ENCODE peak calls at places on chromosomes 4 and X, in seven cellular contexts. W, C, B, J, U, L and T are unnamed samples.
A peak's percentile ranks its signal among the peaks of the same experiment; 100 is the strongest.

GRCh38 chrX:19512961-19513360 is 2.3 kb downstream of the MAP3K15 start:
- DNase-seq in L (no peak), B (no peak), W (no peak), C (no peak), J (no peak), U (no peak), T (no peak)

GRCh38 chr4:165803005-165803404 is 70.0 kb upstream of the TLL1 start:
- DNase-seq in W (no peak), C (no peak), U (no peak), B (no peak), J (no peak), L (no peak), T (no peak)

GRCh38 chr4:109040441-109040840 is 262.0 kb downstream of the COL25A1 start:
- DNase-seq in J (no peak), C (no peak), W (no peak), L (no peak), B (no peak), U (no peak), T (no peak)

GRCh38 chr4:36285784-36286480 is 4.5 kb downstream of the DTHD1 start:
- DNase-seq in C (no peak), U (no peak), L (no peak), B (no peak), W (no peak), J (no peak), T (no peak)

GRCh38 chr4:3681191-3681590 is 85.0 kb upstream of the ADRA2C start:
- DNase-seq in C (no peak), L (no peak), J (no peak), W (no peak), B (no peak), U (no peak), T (no peak)

GRCh38 chrX:70664726-70665125 is 220.1 kb downstream of the DLG3 start:
- DNase-seq in L (peak; percentile 13), U (peak; percentile 13), C (no peak), W (no peak), B (peak; percentile 53), J (no peak), T (peak; percentile 8)

GRCh38 chr4:37891221-37892159 is 606 bp downstream of the TBC1D1 start:
- DNase-seq in U (peak; percentile 33), B (peak; percentile 26), W (no peak), J (no peak), C (no peak), L (peak; percentile 53), T (peak; percentile 55)

GRCh38 chrX:110267874-110268273 is 50.0 kb downstream of the AMMECR1 start:
- DNase-seq in B (no peak), C (no peak), U (no peak), W (no peak), L (no peak), J (no peak), T (no peak)

GRCh38 chrX:86137071-86137470 is 11.2 kb upstream of the DACH2 start:
- DNase-seq in L (no peak), U (no peak), J (no peak), B (peak; percentile 57), W (no peak), C (no peak), T (no peak)

GRCh38 chr4:80133240-80133783 is 60.3 kb upstream of the ANTXR2 start:
- DNase-seq in W (no peak), U (no peak), B (no peak), J (no peak), L (no peak), C (no peak), T (no peak)

GRCh38 chr4:150219841-150220240 is 141.6 kb downstream of the DCLK2 start:
- DNase-seq in J (peak; percentile 26), L (no peak), W (no peak), C (no peak), U (no peak), B (no peak), T (no peak)

GRCh38 chrX:39477438-39478120 is 620.2 kb downstream of the BCOR start:
- DNase-seq in L (peak; percentile 45), U (no peak), C (no peak), B (no peak), W (no peak), J (peak; percentile 24), T (no peak)

GRCh38 chr4:110154586-110154985 is 43.8 kb downstream of the ELOVL6 start:
- DNase-seq in L (no peak), J (no peak), B (no peak), U (no peak), C (no peak), W (no peak), T (no peak)

GRCh38 chr4:7462509-7462971 is 27.8 kb upstream of the PSAPL1 start:
- DNase-seq in U (no peak), L (peak; percentile 80), C (no peak), B (peak; percentile 23), J (no peak), W (peak; percentile 68), T (no peak)

GRCh38 chr4:151184523-151185458 is 85.4 kb downstream of the RPS3A start:
- DNase-seq in C (no peak), B (peak; percentile 88), L (no peak), W (no peak), U (peak; percentile 56), J (no peak), T (no peak)

GRCh38 chr4:76235407-76235806 is 16.1 kb upstream of the FAM47E start:
- DNase-seq in C (no peak), W (no peak), B (no peak), L (no peak), U (no peak), J (no peak), T (no peak)

GRCh38 chrX:112025753-112026152 is 56.8 kb downstream of the TRPC5 start:
- DNase-seq in W (no peak), B (no peak), L (no peak), J (no peak), U (no peak), C (no peak), T (no peak)

GRCh38 chr4:120694973-120695372 is 227.6 kb downstream of the PRDM5 start:
- DNase-seq in L (no peak), U (peak; percentile 8), C (no peak), B (peak; percentile 78), W (peak; percentile 18), J (no peak), T (no peak)

GRCh38 chr4:158821228-158822009 is 52.6 kb downstream of the FNIP2 start:
- DNase-seq in W (no peak), C (no peak), L (no peak), J (no peak), U (peak; percentile 22), B (peak; percentile 54), T (peak; percentile 45)

GRCh38 chr4:58935336-58935735 is 1825.2 kb upstream of the IGFBP7 start:
- DNase-seq in W (no peak), J (no peak), C (no peak), U (no peak), B (no peak), L (no peak), T (no peak)

GRCh38 chr4:116551798-116552197 is 533.6 kb downstream of the TRAM1L1 start:
- DNase-seq in L (no peak), W (no peak), C (no peak), B (no peak), J (no peak), U (no peak), T (no peak)

GRCh38 chr4:13246107-13246506 is 238.0 kb downstream of the RAB28 start:
- DNase-seq in C (no peak), W (no peak), J (no peak), U (no peak), B (no peak), L (no peak), T (no peak)

GRCh38 chr4:15457401-15458201 is 12.1 kb upstream of the CC2D2A start:
- DNase-seq in U (peak; percentile 29), W (no peak), J (no peak), B (peak; percentile 84), L (peak; percentile 7), C (no peak), T (no peak)

GRCh38 chrX:71056857-71057256 is 11.3 kb downstream of the SNX12 start:
- DNase-seq in J (no peak), B (peak; percentile 56), W (no peak), L (no peak), C (no peak), U (no peak), T (peak; percentile 15)

GRCh38 chr4:116878280-116878679 is 207.1 kb downstream of the TRAM1L1 start:
- DNase-seq in B (no peak), U (no peak), J (no peak), W (no peak), C (no peak), L (no peak), T (no peak)

GRCh38 chrX:22325091-22325490 is 52.4 kb downstream of the CBLL2 start:
- DNase-seq in B (peak; percentile 82), U (no peak), W (no peak), C (no peak), L (no peak), J (no peak), T (no peak)

GRCh38 chr4:58553679-58554078 is 1443.5 kb upstream of the IGFBP7 start:
- DNase-seq in B (no peak), J (no peak), C (no peak), U (no peak), W (no peak), L (no peak), T (no peak)

GRCh38 chrX:2552621-2553297 is 52.0 kb upstream of the DHRSX start:
- DNase-seq in B (peak; percentile 9), L (no peak), C (no peak), J (no peak), U (peak; percentile 17), W (no peak), T (no peak)

GRCh38 chr4:24794111-24794860 is 1.1 kb upstream of the SOD3 start:
- DNase-seq in C (peak; percentile 63), J (no peak), W (no peak), B (peak; percentile 36), U (peak; percentile 58), L (no peak), T (peak; percentile 72)

GRCh38 chrX:77426811-77427210 is 20.4 kb upstream of the FGF16 start:
- DNase-seq in C (no peak), U (no peak), B (no peak), J (no peak), L (no peak), W (no peak), T (no peak)

GRCh38 chrX:141469469-141469868 is 115.1 kb downstream of the SPANXA1 start:
- DNase-seq in J (no peak), L (no peak), W (no peak), C (no peak), U (no peak), B (no peak), T (no peak)

GRCh38 chr4:6694177-6694901 is 661 bp downstream of the S100P start:
- DNase-seq in B (no peak), U (no peak), J (no peak), W (no peak), L (no peak), C (no peak), T (no peak)